ENCODE peak calls at places on chromosome 12, in nine cellular contexts. S, Z, V, L, O, X, K, Y and F are unnamed samples.
A peak's percentile ranks its signal among the peaks of the same experiment; 100 is the strongest.

GRCh38 chr12:90940872-90941499 is 14.0 kb downstream of the CCER1 start:
- DNase-seq in S (no peak), K (no peak), V (no peak), X (no peak), Z (no peak), L (peak; percentile 14), O (no peak), Y (no peak), F (peak; percentile 51)

GRCh38 chr12:127810026-127810425 is 456.9 kb upstream of the TMEM132C start:
- DNase-seq in X (peak; percentile 97), O (no peak), Z (no peak), V (no peak), K (no peak), L (no peak), S (no peak), Y (peak; percentile 66), F (no peak)

GRCh38 chr12:94078138-94078723 is 70.1 kb upstream of the PLXNC1 start:
- DNase-seq in Y (no peak), O (no peak), S (no peak), K (no peak), L (peak; percentile 34), X (no peak), V (no peak), Z (no peak), F (no peak)

GRCh38 chr12:50403001-50403440 is 2.3 kb downstream of the LARP4 start:
- DNase-seq in O (no peak), L (no peak), Y (no peak), S (no peak), K (no peak), X (no peak), Z (no peak), V (no peak), F (no peak)

GRCh38 chr12:25904442-25904841 is 54.0 kb upstream of the RASSF8 start:
- DNase-seq in V (no peak), Y (no peak), Z (no peak), S (no peak), X (no peak), O (no peak), K (no peak), L (no peak), F (no peak)

GRCh38 chr12:6426882-6427671 is 17.7 kb upstream of the CD27 start:
- DNase-seq in V (no peak), K (peak; percentile 86), S (no peak), Z (no peak), Y (no peak), X (no peak), O (no peak), L (peak; percentile 90), F (peak; percentile 58)

GRCh38 chr12:111446044-111446581 is 40.4 kb downstream of the SH2B3 start:
- DNase-seq in X (no peak), K (no peak), Z (peak; percentile 58), S (peak; percentile 30), V (peak; percentile 64), O (peak; percentile 71), L (no peak), Y (no peak), F (no peak)

GRCh38 chr12:12721251-12721689 is 4.1 kb downstream of the CDKN1B start:
- DNase-seq in K (peak; percentile 29), L (peak; percentile 61), X (no peak), S (no peak), V (no peak), Y (no peak), O (no peak), Z (no peak), F (no peak)

GRCh38 chr12:65911321-65911720 is 87.0 kb downstream of the HMGA2 start:
- DNase-seq in Y (no peak), V (no peak), K (no peak), L (no peak), Z (no peak), X (peak; percentile 56), S (no peak), O (no peak), F (no peak)

GRCh38 chr12:53543539-53543938 is 36.3 kb upstream of the NPFF start:
- DNase-seq in V (peak; percentile 66), K (peak; percentile 68), X (no peak), Z (peak; percentile 34), O (no peak), L (peak; percentile 78), Y (peak; percentile 92), S (peak; percentile 41), F (peak; percentile 75)

GRCh38 chr12:82880442-82880901 is 193.8 kb downstream of the TMTC2 start:
- DNase-seq in K (no peak), L (no peak), S (no peak), V (no peak), Z (no peak), Y (no peak), O (no peak), X (peak; percentile 3), F (no peak)

GRCh38 chr12:30278401-30278800 is 417.3 kb downstream of the IPO8 start:
- DNase-seq in Y (peak; percentile 68), K (no peak), S (no peak), Z (no peak), L (no peak), X (no peak), O (no peak), V (no peak), F (no peak)

GRCh38 chr12:128825845-128826244 is 2.1 kb upstream of the SLC15A4 start:
- DNase-seq in V (no peak), L (no peak), O (no peak), Y (no peak), X (no peak), S (no peak), Z (no peak), K (no peak), F (no peak)

GRCh38 chr12:110282956-110283817 is 2.1 kb downstream of the ATP2A2 start:
- DNase-seq in L (peak; percentile 20), S (no peak), X (no peak), Z (no peak), Y (no peak), V (no peak), O (peak; percentile 19), K (no peak), F (no peak)

GRCh38 chr12:96177013-96177412 is 17.2 kb upstream of the ELK3 start:
- DNase-seq in X (peak; percentile 55), L (no peak), V (no peak), Y (no peak), K (peak; percentile 69), S (no peak), O (no peak), Z (no peak), F (no peak)

GRCh38 chr12:29187756-29188155 is 38.7 kb downstream of the FAR2 start:
- DNase-seq in V (no peak), Z (no peak), O (no peak), L (no peak), X (peak; percentile 13), K (no peak), Y (no peak), S (no peak), F (no peak)

GRCh38 chr12:47022296-47022695 is 57.1 kb upstream of the PCED1B start:
- DNase-seq in X (no peak), L (no peak), K (no peak), S (no peak), V (no peak), O (no peak), Z (no peak), Y (no peak), F (no peak)

GRCh38 chr12:113399490-113399889 is 4.2 kb downstream of the SDS start:
- DNase-seq in L (no peak), Z (no peak), S (no peak), O (no peak), X (no peak), V (no peak), K (no peak), Y (no peak), F (no peak)

GRCh38 chr12:13278249-13278787 is 81.8 kb downstream of the EMP1 start:
- DNase-seq in Y (peak; percentile 74), K (peak; percentile 50), Z (peak; percentile 72), V (peak; percentile 58), S (peak; percentile 36), O (no peak), L (peak; percentile 58), X (peak; percentile 27), F (no peak)